ENCODE peak calls at places on chromosomes 1 and 21, in five cellular contexts. H is lung, R is colonic mucosa, U is testis, I is GM06990. Q is an unnamed sample.
A peak's percentile ranks its signal among the peaks of the same experiment; 100 is the strongest.

GRCh38 chr21:44499631-44500030 is 40.4 kb downstream of the KRTAP10-1 start:
- DNase-seq in H (no peak), R (no peak), U (no peak), I (no peak), Q (no peak)

GRCh38 chr1:211736351-211736915 is 61.0 kb upstream of the NEK2 start:
- DNase-seq in H (no peak), R (no peak), U (peak; percentile 88), I (no peak), Q (no peak)

GRCh38 chr1:92887465-92887864 is 55.6 kb downstream of the RPL5 start:
- DNase-seq in H (no peak), R (no peak), U (no peak), I (no peak), Q (no peak)

GRCh38 chr1:95071539-95071938 is 1.2 kb downstream of the ALG14 start:
- DNase-seq in H (no peak), R (no peak), U (no peak), I (no peak), Q (no peak)

GRCh38 chr1:165564561-165564960 is 20.8 kb downstream of the LRRC52 start:
- DNase-seq in H (no peak), R (no peak), U (no peak), I (no peak), Q (no peak)

GRCh38 chr1:200908158-200908868 is 13.6 kb downstream of the INAVA start:
- DNase-seq in H (no peak), R (peak; percentile 83), U (no peak), I (no peak), Q (no peak)

GRCh38 chr1:168905631-168906030 is 176.6 kb upstream of the DPT start:
- DNase-seq in H (no peak), R (no peak), U (no peak), I (no peak), Q (no peak)

GRCh38 chr1:32536117-32536516 is 3.1 kb upstream of the ZBTB8A start:
- DNase-seq in H (no peak), R (no peak), U (no peak), I (no peak), Q (no peak)

GRCh38 chr1:61659061-61659460 is 65.9 kb downstream of the TM2D1 start:
- DNase-seq in H (no peak), R (no peak), U (no peak), I (no peak), Q (no peak)

GRCh38 chr1:54979327-54979891 is 1.0 kb upstream of the TMEM61 start:
- DNase-seq in H (no peak), R (no peak), U (no peak), I (no peak), Q (no peak)

GRCh38 chr1:65213271-65213905 is 65.4 kb downstream of the AK4 start:
- DNase-seq in H (no peak), R (no peak), U (no peak), I (no peak), Q (no peak)

GRCh38 chr1:94301186-94301585 is 63.8 kb upstream of the ARHGAP29 start:
- DNase-seq in H (no peak), R (no peak), U (no peak), I (no peak), Q (no peak)

GRCh38 chr21:42641311-42642218 is 11.9 kb upstream of the PDE9A start:
- DNase-seq in H (no peak), R (no peak), U (no peak), I (no peak), Q (no peak)

GRCh38 chr1:34280509-34280908 is 103.8 kb downstream of the C1orf94 start:
- DNase-seq in H (no peak), R (no peak), U (no peak), I (no peak), Q (peak; percentile 89)

GRCh38 chr1:52037402-52037814 is 3.8 kb upstream of the KTI12 start:
- DNase-seq in H (no peak), R (peak; percentile 44), U (no peak), I (no peak), Q (no peak)

GRCh38 chr1:89966666-89967065 is 28.2 kb upstream of the ZNF326 start:
- DNase-seq in H (no peak), R (no peak), U (no peak), I (no peak), Q (no peak)

GRCh38 chr1:94336991-94337390 is 81.2 kb upstream of the ABCD3 start:
- DNase-seq in H (no peak), R (no peak), U (no peak), I (no peak), Q (no peak)

GRCh38 chr1:63873751-63874150 is 99.9 kb downstream of the ROR1 start:
- DNase-seq in H (no peak), R (no peak), U (no peak), I (no peak), Q (no peak)

GRCh38 chr1:193185861-193186714 is at the start of gene B3GALT2:
- DNase-seq in H (no peak), R (peak; percentile 65), U (peak; percentile 71), I (no peak), Q (no peak)

GRCh38 chr1:218424528-218424927 is 79.4 kb downstream of the TGFB2 start:
- DNase-seq in H (no peak), R (no peak), U (no peak), I (no peak), Q (no peak)

GRCh38 chr1:245878585-245878984 is 628.5 kb downstream of the SMYD3 start:
- DNase-seq in H (no peak), R (no peak), U (no peak), I (no peak), Q (no peak)

GRCh38 chr1:116404699-116405098 is 31.7 kb downstream of the ATP1A1 start:
- DNase-seq in H (no peak), R (no peak), U (no peak), I (no peak), Q (no peak)

GRCh38 chr1:219991511-219991810 is 54.8 kb downstream of the EPRS1 start:
- DNase-seq in H (no peak), R (no peak), U (no peak), I (no peak), Q (no peak)
- H3K36me3 ChIP-seq in H (peaks cover 13% of the 10 kb centered on the region), R (no peaks in the 10 kb centered on the region), U (no peaks in the 10 kb centered on the region), I (peaks cover 8% of the 10 kb centered on the region), Q (peaks cover 23% of the 10 kb centered on the region)

GRCh38 chr1:202149566-202149965 is 5.0 kb upstream of the ARL8A start:
- DNase-seq in H (no peak), R (no peak), U (no peak), I (no peak), Q (no peak)
- H3K36me3 ChIP-seq in H (peaks cover 3% of the 10 kb centered on the region), R (no peaks in the 10 kb centered on the region), U (no peaks in the 10 kb centered on the region), I (peaks cover 44% of the 10 kb centered on the region), Q (no peaks in the 10 kb centered on the region)

DNA sequence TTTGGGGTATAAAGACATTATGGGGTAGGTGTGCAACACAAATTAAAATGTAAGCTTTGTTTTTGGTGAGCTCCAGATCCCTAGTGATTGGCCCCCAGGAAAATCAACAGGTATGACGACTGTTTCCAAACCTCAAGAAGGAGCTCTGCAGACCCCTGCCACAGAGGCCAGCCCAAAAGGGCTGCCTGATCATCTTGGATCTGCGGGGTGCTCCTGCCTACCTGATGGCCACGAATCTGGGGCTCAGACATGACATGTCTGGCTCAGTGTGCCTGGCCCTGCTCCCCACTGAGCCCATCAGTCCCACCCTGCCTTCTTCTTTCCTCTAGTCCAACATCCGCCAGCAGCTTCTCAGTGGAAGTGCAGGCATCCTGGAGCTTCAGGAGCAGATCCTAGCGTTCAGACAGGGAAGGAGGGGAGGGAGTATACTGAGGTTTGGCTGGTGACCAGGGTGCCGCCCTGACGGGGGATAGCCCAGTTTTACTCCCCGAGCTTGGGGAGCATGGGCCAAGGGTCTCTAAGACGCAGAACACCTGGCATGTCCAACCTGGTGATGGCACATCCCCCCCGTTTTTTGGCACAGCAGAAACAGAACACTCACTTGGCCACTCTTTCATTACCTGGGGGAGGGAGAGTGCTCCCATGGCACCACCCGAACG is 31.8 kb downstream of the ZNF496 start:
- DNase-seq in H (no peak), R (no peak), U (no peak), I (no peak), Q (no peak)
- H3K36me3 ChIP-seq in H (peaks cover 31% of the 10 kb centered on the region), R (no peaks in the 10 kb centered on the region), U (no peaks in the 10 kb centered on the region), I (peaks cover 8% of the 10 kb centered on the region), Q (no peaks in the 10 kb centered on the region)

GRCh38 chr1:208033236-208033635 is 122.3 kb upstream of the CD34 start:
- DNase-seq in H (no peak), R (no peak), U (no peak), I (no peak), Q (no peak)

GRCh38 chr1:208038303-208038702 is 127.4 kb upstream of the CD34 start:
- DNase-seq in H (no peak), R (no peak), U (no peak), I (no peak), Q (no peak)

GRCh38 chr1:208036918-208037567 is 126.1 kb upstream of the CD34 start:
- DNase-seq in H (no peak), R (no peak), U (no peak), I (no peak), Q (no peak)

GRCh38 chr1:208034135-208034534 is 123.2 kb upstream of the CD34 start:
- DNase-seq in H (no peak), R (no peak), U (no peak), I (no peak), Q (no peak)

GRCh38 chr1:208036177-208036808 is 125.4 kb upstream of the CD34 start:
- DNase-seq in H (no peak), R (no peak), U (no peak), I (no peak), Q (no peak)
- H3K36me3 ChIP-seq in H (peaks cover 67% of the 10 kb centered on the region), R (no peaks in the 10 kb centered on the region), U (no peaks in the 10 kb centered on the region), I (no peaks in the 10 kb centered on the region), Q (peaks cover 28% of the 10 kb centered on the region)

GRCh38 chr21:46439906-46440305 is 18.8 kb upstream of the DIP2A start:
- DNase-seq in H (no peak), R (no peak), U (no peak), I (no peak), Q (no peak)
- H3K36me3 ChIP-seq in H (peaks cover 42% of the 10 kb centered on the region), R (no peaks in the 10 kb centered on the region), U (no peaks in the 10 kb centered on the region), I (peaks cover 27% of the 10 kb centered on the region), Q (no peaks in the 10 kb centered on the region)